ENCODE peak calls at places on chromosome 10, in ten cellular contexts. S is A549; N is neuronal stem cell; K is fibroblast of lung; Z is effector memory CD4-positive, alpha-beta T cell; D is CD4-positive, CD25-positive, alpha-beta regulatory T cell; Y is Panc1; O is stomach; M is tibial artery; I is mammary epithelial cell. R is an unnamed sample.
A peak's percentile ranks its signal among the peaks of the same experiment; 100 is the strongest.

GRCh38 chr10:119206603-119207366 is 586 bp upstream of the GRK5 start:
- DNase-seq in S (peak; percentile 81), N (peak; percentile 73), K (peak; percentile 57), Z (peak; percentile 25), D (peak; percentile 70), Y (no peak), O (peak; percentile 76), M (peak; percentile 86), I (peak; percentile 42), R (peak; percentile 68)

GRCh38 chr10:12435348-12435747 is 86.0 kb downstream of the CAMK1D start:
- DNase-seq in S (no peak), N (no peak), K (no peak), Z (no peak), D (no peak), Y (no peak), O (no peak), M (no peak), I (no peak), R (peak; percentile 6)

GRCh38 chr10:43322769-43323168 is 48.7 kb upstream of the FXYD4 start:
- DNase-seq in S (peak; percentile 69), N (peak; percentile 95), K (peak; percentile 73), Z (peak; percentile 77), D (peak; percentile 89), Y (no peak), O (peak; percentile 90), M (peak; percentile 84), I (peak; percentile 20), R (peak; percentile 11)

GRCh38 chr10:88288621-88289059 is 294.5 kb downstream of the RNLS start:
- DNase-seq in S (no peak), N (no peak), K (peak; percentile 54), Z (no peak), D (no peak), Y (no peak), O (no peak), M (no peak), I (peak; percentile 70), R (no peak)

GRCh38 chr10:71319042-71319799 is at the start of gene SLC29A3:
- DNase-seq in S (peak; percentile 79), N (peak; percentile 80), K (peak; percentile 80), Z (peak; percentile 71), D (peak; percentile 92), Y (no peak), O (peak; percentile 85), M (peak; percentile 88), I (peak; percentile 74), R (peak; percentile 79)

GRCh38 chr10:104622175-104622574 is 18.9 kb upstream of the SORCS3 start:
- DNase-seq in S (no peak), N (no peak), K (no peak), Z (no peak), D (no peak), Y (no peak), O (no peak), M (no peak), I (no peak), R (no peak)

GRCh38 chr10:97539523-97540200 is 32.9 kb upstream of the ANKRD2 start:
- DNase-seq in S (no peak), N (no peak), K (peak; percentile 91), Z (no peak), D (no peak), Y (no peak), O (no peak), M (no peak), I (no peak), R (peak; percentile 20)

GRCh38 chr10:58806970-58807630 is 294.4 kb downstream of the BICC1 start:
- DNase-seq in S (no peak), N (no peak), K (peak; percentile 17), Z (no peak), D (no peak), Y (no peak), O (no peak), M (no peak), I (peak; percentile 77), R (peak; percentile 97)

GRCh38 chr10:131742371-131743000 is 158.3 kb upstream of the PPP2R2D start:
- DNase-seq in S (no peak), N (no peak), K (no peak), Z (no peak), D (no peak), Y (no peak), O (no peak), M (peak; percentile 35), I (no peak), R (no peak)

GRCh38 chr10:11505636-11506035 is 105.8 kb downstream of the USP6NL start:
- DNase-seq in S (no peak), N (peak; percentile 60), K (peak; percentile 6), Z (no peak), D (no peak), Y (no peak), O (no peak), M (no peak), I (no peak), R (no peak)

GRCh38 chr10:5424751-5425150 is 12.4 kb downstream of the NET1 start:
- DNase-seq in S (no peak), N (no peak), K (no peak), Z (no peak), D (no peak), Y (no peak), O (no peak), M (no peak), I (no peak), R (no peak)

GRCh38 chr10:14654821-14655382 is 119.8 kb downstream of the FAM107B start:
- DNase-seq in S (no peak), N (no peak), K (no peak), Z (no peak), D (no peak), Y (no peak), O (no peak), M (no peak), I (no peak), R (no peak)

GRCh38 chr10:71392292-71392691 is 4.4 kb upstream of the CDH23 start:
- DNase-seq in S (no peak), N (no peak), K (no peak), Z (no peak), D (no peak), Y (no peak), O (no peak), M (no peak), I (no peak), R (no peak)

GRCh38 chr10:128865398-128865797 is 601.6 kb upstream of the MGMT start:
- DNase-seq in S (no peak), N (no peak), K (no peak), Z (no peak), D (no peak), Y (no peak), O (no peak), M (no peak), I (no peak), R (no peak)

GRCh38 chr10:117217196-117217761 is 20.0 kb downstream of the KCNK18 start:
- DNase-seq in S (peak; percentile 36), N (no peak), K (peak; percentile 3), Z (no peak), D (peak; percentile 28), Y (no peak), O (no peak), M (peak; percentile 56), I (no peak), R (peak; percentile 5)

GRCh38 chr10:72449842-72450495 is 95.2 kb upstream of the DNAJB12 start:
- DNase-seq in S (no peak), N (no peak), K (no peak), Z (no peak), D (no peak), Y (no peak), O (peak; percentile 53), M (no peak), I (no peak), R (no peak)

GRCh38 chr10:102424145-102424544 is 3.5 kb downstream of the FBXL15 start:
- DNase-seq in S (no peak), N (no peak), K (no peak), Z (no peak), D (no peak), Y (no peak), O (no peak), M (no peak), I (no peak), R (no peak)

GRCh38 chr10:132489053-132489703 is 48.4 kb upstream of the INPP5A start:
- DNase-seq in S (no peak), N (no peak), K (peak; percentile 44), Z (no peak), D (no peak), Y (no peak), O (no peak), M (peak; percentile 82), I (no peak), R (no peak)

GRCh38 chr10:119478111-119479047 is 64.1 kb downstream of the RGS10 start:
- DNase-seq in S (no peak), N (no peak), K (no peak), Z (no peak), D (peak; percentile 50), Y (no peak), O (no peak), M (no peak), I (no peak), R (no peak)

GRCh38 chr10:30155401-30155800 is 96.0 kb upstream of the JCAD start:
- DNase-seq in S (no peak), N (no peak), K (peak; percentile 49), Z (no peak), D (peak; percentile 2), Y (no peak), O (no peak), M (peak; percentile 71), I (no peak), R (no peak)

GRCh38 chr10:87095241-87095945 is 387 bp downstream of the SHLD2 start:
- DNase-seq in S (peak; percentile 55), N (peak; percentile 70), K (peak; percentile 89), Z (peak; percentile 70), D (peak; percentile 87), Y (no peak), O (peak; percentile 77), M (peak; percentile 91), I (peak; percentile 86), R (peak; percentile 59)

GRCh38 chr10:24811906-24812305 is 88.2 kb upstream of the ARHGAP21 start:
- DNase-seq in S (no peak), N (no peak), K (peak; percentile 41), Z (no peak), D (no peak), Y (no peak), O (no peak), M (no peak), I (no peak), R (no peak)
- H3K27ac ChIP-seq in S (no peak overlapping the region), N (no peak overlapping the region), K (no peak overlapping the region), Z (no peak overlapping the region), D (no peak overlapping the region), Y (no peak overlapping the region), O (no peak overlapping the region), M (no peak overlapping the region), I (no peak overlapping the region), R (no peak overlapping the region)

GRCh38 chr10:112983444-112984056 is 33.5 kb downstream of the TCF7L2 start:
- DNase-seq in S (no peak), N (no peak), K (no peak), Z (no peak), D (no peak), Y (no peak), O (no peak), M (no peak), I (no peak), R (no peak)
- H3K4me1 ChIP-seq in S (peaks cover 24% of the 10 kb centered on the region), N (peaks cover 26% of the 10 kb centered on the region), K (peaks cover 2% of the 10 kb centered on the region), Z (no peaks in the 10 kb centered on the region), D (peaks cover 4% of the 10 kb centered on the region), Y (peaks cover 61% of the 10 kb centered on the region), O (peaks cover 64% of the 10 kb centered on the region), M (peaks cover 83% of the 10 kb centered on the region), I (peaks cover 32% of the 10 kb centered on the region), R (no peaks in the 10 kb centered on the region)

GRCh38 chr10:32955790-32956189 is 2.2 kb downstream of the ITGB1 start:
- DNase-seq in S (no peak), N (no peak), K (no peak), Z (no peak), D (no peak), Y (no peak), O (no peak), M (no peak), I (no peak), R (no peak)
- H3K27ac ChIP-seq in S (peak overlapping the region; percentile 100), N (no peak overlapping the region), K (peak overlapping the region; percentile 95), Z (peak overlapping the region; percentile 82), D (peak overlapping the region; percentile 80), Y (peak overlapping the region; percentile 100), O (peak overlapping the region; percentile 98), M (peak overlapping the region; percentile 95), I (peak overlapping the region; percentile 94), R (peak overlapping the region; percentile 63)

GRCh38 chr10:46022978-46023702 is 7.3 kb downstream of the NCOA4 start:
- DNase-seq in S (peak; percentile 82), N (peak; percentile 76), K (peak; percentile 91), Z (peak; percentile 65), D (peak; percentile 81), Y (peak; percentile 74), O (peak; percentile 91), M (peak; percentile 95), I (peak; percentile 87), R (peak; percentile 82)
- H3K4me1 ChIP-seq in S (peaks cover 66% of the 10 kb centered on the region), N (no peaks in the 10 kb centered on the region), K (peaks cover 14% of the 10 kb centered on the region), Z (peaks cover 24% of the 10 kb centered on the region), D (peaks cover 79% of the 10 kb centered on the region), Y (peaks cover 70% of the 10 kb centered on the region), O (peaks cover 100% of the 10 kb centered on the region), M (peaks cover 77% of the 10 kb centered on the region), I (peaks cover 34% of the 10 kb centered on the region), R (peaks cover 6% of the 10 kb centered on the region)